ENCODE peak calls at places on chromosomes 4 and X, in eight cellular contexts. R, I, E, P, A, B, M and O are unnamed samples.
A peak's percentile ranks its signal among the peaks of the same experiment; 100 is the strongest.

GRCh38 chrX:37347420-37347819 is 1.7 kb upstream of the PRRG1 start:
- DNase-seq in R (no peak), I (no peak), E (no peak), P (no peak), A (no peak), B (no peak), M (peak; percentile 20), O (peak; percentile 42)

GRCh38 chr4:53907772-53908171 is 156.6 kb downstream of the CHIC2 start:
- DNase-seq in R (no peak), I (no peak), E (no peak), P (no peak), A (no peak), B (no peak), M (no peak), O (no peak)

GRCh38 chr4:5749568-5749967 is 38.6 kb downstream of the EVC start:
- DNase-seq in R (no peak), I (no peak), E (no peak), P (no peak), A (no peak), B (no peak), M (no peak), O (no peak)

GRCh38 chr4:140372607-140373327 is 679 bp upstream of the SCOC start:
- DNase-seq in R (peak; percentile 12), I (peak; percentile 5), E (no peak), P (peak; percentile 22), A (no peak), B (no peak), M (peak; percentile 19), O (no peak)

GRCh38 chr4:142095886-142096605 is 459.7 kb downstream of the IL15 start:
- DNase-seq in R (peak; percentile 90), I (no peak), E (peak; percentile 85), P (no peak), A (no peak), B (peak; percentile 39), M (peak; percentile 98), O (peak; percentile 82)

GRCh38 chr4:36758312-36758690 is 476.9 kb downstream of the DTHD1 start:
- DNase-seq in R (no peak), I (no peak), E (no peak), P (no peak), A (no peak), B (no peak), M (no peak), O (no peak)

GRCh38 chrX:119984652-119985051 is 41.1 kb upstream of the NKAP start:
- DNase-seq in R (no peak), I (no peak), E (no peak), P (no peak), A (no peak), B (peak; percentile 19), M (no peak), O (no peak)

GRCh38 chr4:7627251-7628250 is 192.8 kb upstream of the PSAPL1 start:
- DNase-seq in R (no peak), I (no peak), E (no peak), P (no peak), A (no peak), B (no peak), M (no peak), O (no peak)

GRCh38 chrX:106415276-106415895 is 196.4 kb upstream of the RADX start:
- DNase-seq in R (peak; percentile 8), I (no peak), E (no peak), P (no peak), A (no peak), B (peak; percentile 22), M (peak; percentile 6), O (no peak)

GRCh38 chrX:19860571-19860970 is 26.8 kb downstream of the SH3KBP1 start:
- DNase-seq in R (no peak), I (no peak), E (no peak), P (no peak), A (no peak), B (no peak), M (no peak), O (no peak)

GRCh38 chrX:152899874-152900719 is 2.2 kb downstream of the ZNF185 start:
- DNase-seq in R (no peak), I (no peak), E (no peak), P (no peak), A (no peak), B (no peak), M (no peak), O (no peak)

GRCh38 chr4:39410415-39410814 is 3.7 kb downstream of the KLB start:
- DNase-seq in R (no peak), I (no peak), E (no peak), P (no peak), A (no peak), B (no peak), M (no peak), O (no peak)

GRCh38 chrX:74535633-74536141 is 78.7 kb downstream of the RLIM start:
- DNase-seq in R (no peak), I (peak; percentile 42), E (no peak), P (peak; percentile 81), A (peak; percentile 52), B (peak; percentile 66), M (peak; percentile 82), O (no peak)

GRCh38 chr4:181822005-181822375 is 421.2 kb upstream of the TENM3 start:
- DNase-seq in R (no peak), I (no peak), E (no peak), P (no peak), A (no peak), B (no peak), M (peak; percentile 80), O (no peak)

GRCh38 chr4:8599657-8600056 is 7.1 kb downstream of the CPZ start:
- DNase-seq in R (peak; percentile 77), I (no peak), E (peak; percentile 30), P (no peak), A (no peak), B (no peak), M (peak; percentile 91), O (peak; percentile 64)

GRCh38 chrX:150607200-150607599 is 38.8 kb downstream of the MTM1 start:
- DNase-seq in R (no peak), I (no peak), E (no peak), P (no peak), A (no peak), B (no peak), M (no peak), O (no peak)

GRCh38 chr4:41880022-41880837 is 55.0 kb upstream of the TMEM33 start:
- DNase-seq in R (no peak), I (no peak), E (no peak), P (no peak), A (no peak), B (no peak), M (no peak), O (no peak)
- H3K4me3 ChIP-seq in R (no peak overlapping the region), I (no peak overlapping the region), E (no peak overlapping the region), P (no peak overlapping the region), A (peak overlapping the region; percentile 53), B (no peak overlapping the region), M (no peak overlapping the region), O (no peak overlapping the region)

GRCh38 chr4:98838528-98838927 is 90.4 kb downstream of the EIF4E start:
- DNase-seq in R (no peak), I (no peak), E (no peak), P (no peak), A (no peak), B (no peak), M (no peak), O (no peak)
- TF ChIP-seq CTCF in R (no peak), I (no peak), E (no peak), P (no peak), A (no peak), B (no peak), M (no peak), O (no peak)

GRCh38 chr4:3464349-3464905 is 1.3 kb downstream of the DOK7 start:
- DNase-seq in R (no peak), I (no peak), E (no peak), P (no peak), A (no peak), B (no peak), M (no peak), O (no peak)

GRCh38 chr4:3463556-3464348 is 646 bp downstream of the DOK7 start:
- DNase-seq in R (no peak), I (no peak), E (no peak), P (no peak), A (no peak), B (no peak), M (no peak), O (no peak)

GRCh38 chr4:3465698-3466671 is 2.9 kb downstream of the DOK7 start:
- DNase-seq in R (no peak), I (no peak), E (no peak), P (no peak), A (no peak), B (no peak), M (no peak), O (no peak)

GRCh38 chr4:3466691-3467600 is 3.8 kb downstream of the DOK7 start:
- DNase-seq in R (no peak), I (no peak), E (no peak), P (no peak), A (no peak), B (no peak), M (no peak), O (no peak)

GRCh38 chr4:3464911-3465697 is 2.0 kb downstream of the DOK7 start:
- DNase-seq in R (no peak), I (no peak), E (no peak), P (no peak), A (no peak), B (no peak), M (no peak), O (no peak)
- H3K4me3 ChIP-seq in R (no peak overlapping the region), I (no peak overlapping the region), E (no peak overlapping the region), P (no peak overlapping the region), A (no peak overlapping the region), B (no peak overlapping the region), M (no peak overlapping the region), O (no peak overlapping the region)

DNA sequence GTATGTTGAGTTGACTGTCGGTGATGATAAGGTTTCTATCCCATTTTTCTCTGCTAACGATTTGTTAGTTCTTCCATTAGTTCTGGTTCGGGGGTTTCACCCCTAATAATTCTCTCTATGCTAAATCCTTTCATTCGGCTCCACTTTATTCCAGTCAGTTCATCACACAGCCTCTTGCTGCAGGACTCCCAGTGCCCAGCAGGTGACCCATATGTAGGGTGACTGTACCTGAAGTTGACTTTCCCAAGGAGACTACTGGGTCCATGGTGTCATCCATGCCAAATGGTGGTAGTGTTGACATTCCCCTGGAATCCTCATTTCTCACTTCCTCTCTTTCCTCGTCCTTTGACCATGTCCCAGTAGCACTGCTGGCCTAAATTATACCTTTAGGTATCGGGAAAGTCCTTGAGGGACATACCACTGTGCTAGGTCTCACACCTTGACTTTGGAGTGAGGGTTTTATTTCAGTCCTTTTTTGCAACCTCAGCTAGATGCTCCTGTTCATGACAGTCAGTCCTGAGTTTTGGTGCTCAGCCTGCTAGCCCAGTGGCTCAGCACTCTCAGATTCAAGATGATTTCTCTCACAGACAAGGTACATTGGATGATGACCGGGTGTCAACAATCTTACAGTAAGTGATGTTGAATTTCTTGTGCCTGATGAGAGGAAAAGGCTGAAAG is 105.1 kb upstream of the ARHGAP24 start:
- DNase-seq in R (no peak), I (no peak), E (no peak), P (no peak), A (no peak), B (no peak), M (no peak), O (no peak)
- TF ChIP-seq CTCF in R (peak; percentile 36), I (no peak), E (no peak), P (no peak), A (no peak), B (no peak), M (no peak), O (no peak)

GRCh38 chr4:40621592-40622512 is 7.8 kb downstream of the RBM47 start:
- DNase-seq in R (peak; percentile 79), I (peak; percentile 69), E (peak; percentile 94), P (peak; percentile 68), A (peak; percentile 31), B (peak; percentile 83), M (peak; percentile 100), O (peak; percentile 93)
- H3K4me3 ChIP-seq in R (peak overlapping the region; percentile 7), I (peak overlapping the region; percentile 43), E (no peak overlapping the region), P (no peak overlapping the region), A (no peak overlapping the region), B (no peak overlapping the region), M (no peak overlapping the region), O (no peak overlapping the region)